ENCODE peak calls at places on chromosome 5, in seven cellular contexts. R is right lobe of liver, I is pancreas, M is HCT116, C is heart left ventricle, T is dorsolateral prefrontal cortex, Z is RWPE1. P is an unnamed sample.

GRCh38 chr5:157971466-157972324 is 112.8 kb upstream of the CLINT1 start:
- DNase-seq in R (no peak), M (no peak), T (peak), C (no peak), I (no peak), Z (no peak), P (no peak)

GRCh38 chr5:57779383-57780223 is 297.0 kb upstream of the ACTBL2 start:
- DNase-seq in I (no peak), Z (peak), T (peak), C (no peak), R (no peak), M (peak), P (no peak)

GRCh38 chr5:149790276-149790675 is 60.2 kb downstream of the PPARGC1B start:
- DNase-seq in M (no peak), R (no peak), C (no peak), T (no peak), I (no peak), Z (no peak), P (no peak)

GRCh38 chr5:55232194-55232984 is 1.0 kb downstream of the CCNO start:
- DNase-seq in T (no peak), R (peak), I (peak), M (peak), Z (peak), C (no peak), P (no peak)

GRCh38 chr5:72108200-72109050 is 1.1 kb downstream of the MAP1B start:
- DNase-seq in C (peak), Z (peak), R (peak), T (peak), M (no peak), I (peak), P (peak)

GRCh38 chr5:100188778-100189177 is 346.4 kb upstream of the FAM174A start:
- DNase-seq in T (no peak), C (no peak), I (no peak), Z (no peak), M (no peak), R (no peak), P (no peak)

GRCh38 chr5:149732500-149733128 is 2.5 kb downstream of the PPARGC1B start:
- DNase-seq in T (no peak), C (peak), I (no peak), R (peak), M (no peak), Z (peak), P (no peak)

GRCh38 chr5:112160652-112161391 is 258.3 kb downstream of the EPB41L4A start:
- DNase-seq in M (peak), T (peak), C (peak), I (peak), R (peak), Z (peak), P (peak)

GRCh38 chr5:81097733-81098132 is 135.4 kb upstream of the CKMT2 start:
- DNase-seq in M (no peak), Z (no peak), T (no peak), R (no peak), C (no peak), I (no peak), P (no peak)

GRCh38 chr5:81233080-81233634 is at the start of gene CKMT2:
- DNase-seq in Z (no peak), T (no peak), R (peak), C (peak), M (no peak), I (peak), P (no peak)

GRCh38 chr5:10775646-10776045 is 14.6 kb upstream of the DAP start:
- DNase-seq in M (no peak), T (no peak), R (no peak), C (no peak), I (no peak), Z (no peak), P (no peak)

GRCh38 chr5:179154346-179154990 is 94.3 kb downstream of the ZNF354C start:
- DNase-seq in C (peak), T (no peak), R (no peak), Z (no peak), I (no peak), M (no peak), P (no peak)

DNA sequence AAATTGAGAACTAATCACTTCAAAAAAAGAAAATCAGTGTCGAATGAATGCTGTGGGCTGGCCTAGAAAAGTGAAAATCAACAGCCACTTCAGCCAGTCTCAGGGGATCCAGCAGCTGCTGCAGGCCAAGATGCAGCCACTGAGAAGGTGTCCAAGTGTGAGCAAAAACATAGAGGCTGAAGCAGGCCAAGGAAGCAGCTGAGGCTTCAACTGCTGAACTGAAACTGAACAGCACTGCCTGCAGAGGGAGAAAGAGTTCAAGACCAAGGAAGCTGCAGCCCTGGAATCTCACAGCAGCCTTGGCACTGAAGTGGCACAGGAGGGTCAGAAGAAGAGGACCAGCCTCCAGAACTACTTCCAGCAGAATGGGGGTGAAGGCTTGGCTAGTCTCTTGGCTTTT is 15.8 kb upstream of the SLC36A3 start:
- DNase-seq in Z (no peak), T (no peak), M (peak), R (no peak), I (no peak), C (peak), P (no peak)
- H3K27ac ChIP-seq in Z (no peak), T (no peak), M (no peak), R (no peak), I (no peak), C (no peak), P (no peak)

GRCh38 chr5:125180222-125180621 is 433.8 kb upstream of the ZNF608 start:
- DNase-seq in C (no peak), M (no peak), I (no peak), R (no peak), Z (no peak), T (no peak), P (no peak)

GRCh38 chr5:125177340-125177739 is 430.9 kb upstream of the ZNF608 start:
- DNase-seq in M (no peak), T (no peak), Z (no peak), I (no peak), R (no peak), C (no peak), P (no peak)

GRCh38 chr5:125179617-125180016 is 433.2 kb upstream of the ZNF608 start:
- DNase-seq in R (no peak), C (no peak), Z (no peak), M (no peak), T (no peak), I (no peak), P (no peak)

GRCh38 chr5:125176005-125176390 is 429.6 kb upstream of the ZNF608 start:
- DNase-seq in R (no peak), T (no peak), Z (peak), I (no peak), M (no peak), C (no peak), P (no peak)

GRCh38 chr5:125175348-125176004 is 429.0 kb upstream of the ZNF608 start:
- DNase-seq in Z (no peak), M (no peak), T (no peak), I (no peak), C (no peak), R (no peak), P (no peak)
- H3K27ac ChIP-seq in Z (no peak), M (no peak), T (no peak), I (no peak), C (no peak), R (no peak), P (no peak)

GRCh38 chr5:133050500-133050899 is 1.3 kb upstream of the HSPA4 start:
- DNase-seq in Z (no peak), I (no peak), M (no peak), C (no peak), T (no peak), R (no peak), P (no peak)

GRCh38 chr5:133051547-133052316 is at the start of gene HSPA4:
- DNase-seq in T (peak), Z (peak), C (peak), I (peak), M (peak), R (peak), P (peak)

GRCh38 chr5:133053463-133053862 is 1.6 kb downstream of the HSPA4 start:
- DNase-seq in M (no peak), T (no peak), C (no peak), Z (no peak), R (peak), I (no peak), P (no peak)

GRCh38 chr5:133051117-133051546 is 681 bp upstream of the HSPA4 start:
- DNase-seq in M (no peak), R (no peak), Z (no peak), C (no peak), I (no peak), T (no peak), P (no peak)

GRCh38 chr5:133052317-133053175 is 733 bp downstream of the HSPA4 start:
- DNase-seq in T (no peak), C (peak), R (peak), I (peak), Z (peak), M (no peak), P (no peak)
- H3K27ac ChIP-seq in T (peak), C (peak), R (peak), I (peak), Z (peak), M (peak), P (peak)

GRCh38 chr5:166746506-166746905 is 1544.9 kb upstream of the WWC1 start:
- DNase-seq in I (no peak), Z (no peak), T (no peak), M (no peak), R (no peak), C (no peak), P (no peak)

GRCh38 chr5:166750376-166750775 is 1541.1 kb upstream of the WWC1 start:
- DNase-seq in R (no peak), C (no peak), I (no peak), T (no peak), Z (no peak), M (no peak), P (no peak)
- H3K27ac ChIP-seq in R (no peak), C (no peak), I (no peak), T (no peak), Z (no peak), M (no peak), P (no peak)

GRCh38 chr5:96920956-96921355 is 14.9 kb upstream of the LNPEP start:
- DNase-seq in T (no peak), M (no peak), R (no peak), I (no peak), C (no peak), Z (no peak), P (no peak)
- H3K27ac ChIP-seq in T (no peak), M (no peak), R (no peak), I (no peak), C (peak), Z (no peak), P (no peak)

GRCh38 chr5:1130218-1130946 is 18.5 kb upstream of the SLC12A7 start:
- DNase-seq in C (no peak), R (no peak), I (peak), Z (peak), T (no peak), M (no peak), P (no peak)
- H3K27ac ChIP-seq in C (peak), R (peak), I (peak), Z (peak), T (no peak), M (no peak), P (no peak)

P was measured in caudate nucleus.